ENCODE peak calls at places on chromosomes 12 and 14, in eight cellular contexts. Q is astrocyte; O is endodermal cell; H is pancreas; T is CD8-positive, alpha-beta T cell; C is spleen; E is body of pancreas; Z is stomach. D is an unnamed sample. For H3K4me1 and H3K36me3, the result is how much of the 10 kb centered on the place peaks cover.

GRCh38 chr14:104799657-104800599 is 973 bp upstream of the ZBTB42 start:
- DNase-seq in Q (peak), O (peak), H (peak), T (peak), C (peak), E (peak), Z (peak), D (peak)

GRCh38 chr14:67396381-67396965 is 15.5 kb downstream of the PLEK2 start:
- DNase-seq in Q (peak), O (no peak), H (no peak), T (no peak), C (no peak), E (no peak), Z (no peak), D (no peak)

GRCh38 chr12:42508913-42509312 is 80.6 kb downstream of the PRICKLE1 start:
- DNase-seq in Q (no peak), O (no peak), H (no peak), T (no peak), C (no peak), E (no peak), Z (no peak), D (no peak)

GRCh38 chr14:104694475-104694950 is 5.1 kb downstream of the INF2 start:
- DNase-seq in Q (no peak), O (no peak), H (no peak), T (no peak), C (no peak), E (no peak), Z (no peak), D (no peak)

GRCh38 chr12:9782547-9783382 is 22.1 kb upstream of the CD69 start:
- DNase-seq in Q (no peak), O (peak), H (no peak), T (no peak), C (no peak), E (no peak), Z (no peak), D (no peak)

GRCh38 chr14:34501997-34502396 is 37.5 kb downstream of the EAPP start:
- DNase-seq in Q (peak), O (no peak), H (no peak), T (no peak), C (no peak), E (no peak), Z (no peak), D (no peak)

GRCh38 chr12:3097836-3098235 is 20.7 kb downstream of the TSPAN9 start:
- DNase-seq in Q (no peak), O (no peak), H (no peak), T (no peak), C (no peak), E (no peak), Z (no peak), D (no peak)

GRCh38 chr14:100529561-100530031 is 57.6 kb downstream of the BEGAIN start:
- DNase-seq in Q (no peak), O (peak), H (no peak), T (peak), C (peak), E (no peak), Z (peak), D (peak)

GRCh38 chr12:47085815-47086252 is 6.1 kb upstream of the AMIGO2 start:
- DNase-seq in Q (peak), O (peak), H (no peak), T (peak), C (no peak), E (no peak), Z (no peak), D (no peak)

GRCh38 chr12:133129368-133130037 is 571 bp downstream of the ZNF891 start:
- DNase-seq in Q (peak), O (peak), H (no peak), T (no peak), C (peak), E (no peak), Z (no peak), D (no peak)

GRCh38 chr12:28180791-28181190 is 9.5 kb upstream of the CCDC91 start:
- DNase-seq in Q (peak), O (no peak), H (no peak), T (no peak), C (no peak), E (no peak), Z (no peak), D (no peak)

GRCh38 chr12:27076468-27076867 is 5.9 kb downstream of the C12orf71 start:
- DNase-seq in Q (no peak), O (no peak), H (no peak), T (no peak), C (no peak), E (no peak), Z (no peak), D (no peak)

GRCh38 chr14:70654609-70655008 is 12.9 kb downstream of the TTC9 start:
- DNase-seq in Q (no peak), O (no peak), H (no peak), T (no peak), C (no peak), E (no peak), Z (no peak), D (no peak)

GRCh38 chr12:77070382-77071294 is 5.3 kb upstream of the E2F7 start:
- DNase-seq in Q (no peak), O (no peak), H (no peak), T (no peak), C (no peak), E (no peak), Z (no peak), D (no peak)

GRCh38 chr12:118495296-118495695 is 118.9 kb downstream of the SUDS3 start:
- DNase-seq in Q (no peak), O (no peak), H (no peak), T (no peak), C (no peak), E (no peak), Z (no peak), D (no peak)

GRCh38 chr14:103910262-103910935 is 17.9 kb upstream of the TDRD9 start:
- DNase-seq in Q (peak), O (peak), H (peak), T (peak), C (peak), E (peak), Z (peak), D (peak)

GRCh38 chr12:20460956-20461355 is 92.6 kb downstream of the PDE3A start:
- DNase-seq in Q (no peak), O (no peak), H (no peak), T (no peak), C (no peak), E (no peak), Z (no peak), D (no peak)

GRCh38 chr14:104317975-104318557 is 179.7 kb downstream of the KIF26A start:
- DNase-seq in Q (no peak), O (peak), H (no peak), T (no peak), C (peak), E (peak), Z (peak), D (no peak)

GRCh38 chr14:94001501-94002396 is 4.6 kb downstream of the CCDC197 start:
- DNase-seq in Q (peak), O (peak), H (peak), T (peak), C (peak), E (peak), Z (peak), D (peak)

DNA sequence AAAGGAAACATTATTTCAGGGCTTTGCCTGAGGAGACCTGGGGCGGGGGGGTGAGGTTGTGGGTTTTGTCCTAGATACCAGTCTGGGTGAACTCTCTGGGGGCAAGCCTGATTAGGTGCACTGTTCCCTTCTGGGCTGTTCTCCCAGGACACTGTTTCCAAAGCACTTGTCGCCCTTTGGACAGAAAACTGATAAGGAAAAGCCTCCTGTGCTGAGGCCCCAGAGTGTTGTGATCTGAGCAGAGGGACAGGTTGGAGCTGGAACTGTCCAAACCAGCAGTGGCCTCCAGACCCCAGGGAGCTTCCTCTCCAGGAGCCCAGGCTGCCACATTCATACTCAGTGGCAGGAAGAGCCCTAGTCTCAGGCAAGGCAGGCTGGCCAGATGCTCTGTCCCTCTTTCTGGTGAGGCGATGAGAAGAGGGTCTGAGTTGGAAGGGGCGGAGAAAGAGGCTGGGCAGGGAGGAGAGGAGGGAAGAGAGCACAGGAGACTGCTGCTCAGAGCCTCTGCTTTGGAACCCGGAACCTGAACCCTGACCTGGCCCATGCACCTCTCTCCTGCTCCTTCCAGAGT is 1.9 kb downstream of the GALNT16 start:
- DNase-seq in Q (no peak), O (peak), H (no peak), T (no peak), C (no peak), E (no peak), Z (no peak), D (no peak)
- H3K4me3 ChIP-seq in Q (no peak), O (peak), H (peak), T (peak), C (peak), E (no peak), Z (no peak), D (peak)

GRCh38 chr12:124153396-124153795 is 141.5 kb upstream of the RFLNA start:
- DNase-seq in Q (no peak), O (no peak), H (no peak), T (no peak), C (no peak), E (no peak), Z (no peak), D (no peak)

GRCh38 chr12:124152733-124153132 is 142.2 kb upstream of the RFLNA start:
- DNase-seq in Q (no peak), O (no peak), H (no peak), T (no peak), C (no peak), E (no peak), Z (no peak), D (no peak)

GRCh38 chr12:124150176-124150575 is 144.7 kb upstream of the RFLNA start:
- DNase-seq in Q (no peak), O (no peak), H (no peak), T (no peak), C (no peak), E (no peak), Z (no peak), D (no peak)

GRCh38 chr12:124149287-124149686 is 145.6 kb upstream of the RFLNA start:
- DNase-seq in Q (no peak), O (no peak), H (no peak), T (no peak), C (no peak), E (no peak), Z (no peak), D (no peak)

DNA sequence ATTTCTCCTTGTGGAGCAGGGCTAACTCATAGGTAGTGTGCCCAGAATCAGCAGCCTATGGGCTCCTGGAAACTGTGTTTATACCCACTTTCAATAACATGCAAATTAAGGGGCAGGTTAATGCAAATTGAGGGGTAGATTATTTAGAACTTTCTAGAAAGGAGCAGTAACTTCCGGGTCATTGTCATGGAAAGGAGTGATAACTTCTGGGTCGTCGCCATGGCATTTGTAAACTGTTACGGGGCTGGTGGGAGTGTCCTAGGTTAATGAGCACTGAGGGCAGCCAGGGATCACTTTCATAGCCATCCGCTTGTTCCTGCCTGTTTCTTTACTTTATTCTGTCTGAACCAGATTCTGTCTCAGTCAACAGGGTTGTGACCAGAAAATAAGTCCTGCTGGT is 143.3 kb upstream of the RFLNA start:
- DNase-seq in Q (no peak), O (no peak), H (no peak), T (no peak), C (no peak), E (no peak), Z (no peak), D (no peak)
- H3K4me1 ChIP-seq in Q (under half), O (under half), H (under half), T (under half), C (under half), E (under half), Z (under half), D (under half)

GRCh38 chr14:56297449-56297848 is 179.2 kb downstream of the PELI2 start:
- DNase-seq in Q (no peak), O (no peak), H (no peak), T (no peak), C (no peak), E (no peak), Z (no peak), D (no peak)
- H3K36me3 ChIP-seq in Q (under half), O (under half), H (under half), T (under half), C (under half), E (under half), Z (under half), D (under half)

GRCh38 chr12:37547611-37548010 is 769.0 kb upstream of the ALG10B start:
- DNase-seq in Q (no peak), O (no peak), H (no peak), T (no peak), C (no peak), E (no peak), Z (no peak), D (no peak)
- H3K4me3 ChIP-seq in Q (no peak), O (no peak), H (no peak), T (no peak), C (no peak), E (no peak), Z (no peak), D (no peak)

GRCh38 chr12:120846721-120847120 is 57.4 kb downstream of the SPPL3 start:
- DNase-seq in Q (no peak), O (no peak), H (no peak), T (no peak), C (no peak), E (no peak), Z (no peak), D (no peak)

GRCh38 chr12:120844768-120845449 is 59.2 kb downstream of the SPPL3 start:
- DNase-seq in Q (no peak), O (no peak), H (no peak), T (no peak), C (no peak), E (no peak), Z (no peak), D (no peak)

GRCh38 chr12:120847392-120848157 is 56.6 kb downstream of the SPPL3 start:
- DNase-seq in Q (no peak), O (no peak), H (no peak), T (no peak), C (no peak), E (no peak), Z (no peak), D (no peak)

GRCh38 chr12:120844297-120844696 is 59.9 kb downstream of the SPPL3 start:
- DNase-seq in Q (no peak), O (no peak), H (no peak), T (no peak), C (no peak), E (no peak), Z (no peak), D (no peak)

DNA sequence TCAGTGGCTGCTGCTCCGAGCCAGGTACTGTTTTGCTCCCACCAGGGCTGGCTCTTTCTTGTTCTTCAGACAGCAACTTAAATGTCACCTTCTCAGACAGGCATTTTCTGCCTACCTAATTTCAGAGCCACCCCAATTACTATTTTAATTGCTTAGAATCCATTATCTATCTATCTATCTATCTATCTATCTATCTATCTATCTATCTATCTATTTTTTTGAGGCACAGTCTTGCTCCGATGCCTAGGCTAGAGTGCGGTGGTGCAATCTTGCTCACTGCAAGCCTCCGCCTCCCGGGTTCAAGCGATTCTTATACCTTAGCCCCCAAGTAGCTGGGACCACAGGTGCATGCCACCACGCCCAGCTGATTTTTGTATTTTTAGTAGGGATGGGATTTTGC is 58.5 kb downstream of the SPPL3 start:
- DNase-seq in Q (no peak), O (no peak), H (no peak), T (no peak), C (no peak), E (no peak), Z (no peak), D (no peak)
- H3K4me1 ChIP-seq in Q (under half), O (under half), H (under half), T (under half), C (half or more), E (half or more), Z (half or more), D (half or more)